ENCODE peak calls at places on chromosomes 2 and 18, in six cellular contexts. I is astrocyte, A is hepatocyte, W is mammary epithelial cell, U is right atrium auricular region, J is left lung. E is an unnamed sample. For H3K4me1 and H3K27me3, the result is how much of the 10 kb centered on the place peaks cover.

GRCh38 chr2:106638043-106638442 is 150.9 kb downstream of the CD8B2 start:
- DNase-seq in I (no peak), W (no peak), U (no peak), J (no peak), A (peak), E (no peak)

GRCh38 chr18:75131455-75132000 is 77.4 kb downstream of the PTGR3 start:
- DNase-seq in U (peak), I (no peak), J (no peak), W (no peak), A (no peak), E (no peak)

GRCh38 chr2:208245746-208246145 is 9.1 kb downstream of the IDH1 start:
- DNase-seq in I (no peak), W (no peak), A (no peak), U (no peak), J (no peak), E (no peak)

GRCh38 chr2:39300044-39300820 is 56.5 kb upstream of the CDKL4 start:
- DNase-seq in I (no peak), A (no peak), J (no peak), U (no peak), W (no peak), E (no peak)

GRCh38 chr2:104599802-104600510 is 254.0 kb upstream of the POU3F3 start:
- DNase-seq in I (peak), U (no peak), J (no peak), A (peak), W (peak), E (no peak)

GRCh38 chr2:202633470-202633869 is 1.3 kb upstream of the FAM117B start:
- DNase-seq in J (no peak), I (no peak), U (no peak), W (no peak), A (no peak), E (no peak)

GRCh38 chr2:27798948-27799645 is 27.6 kb downstream of the MRPL33 start:
- DNase-seq in J (peak), U (peak), A (peak), W (peak), I (peak), E (peak)

GRCh38 chr18:76984193-76985155 is 148.1 kb downstream of the MBP start:
- DNase-seq in I (no peak), J (no peak), U (peak), A (no peak), W (no peak), E (no peak)

GRCh38 chr2:84996909-84997308 is 25.9 kb downstream of the KCMF1 start:
- DNase-seq in W (no peak), J (no peak), I (no peak), U (no peak), A (no peak), E (no peak)

GRCh38 chr18:3478262-3478978 is 28.4 kb downstream of the TGIF1 start:
- DNase-seq in U (no peak), J (no peak), I (no peak), W (peak), A (no peak), E (no peak)

GRCh38 chr2:157185828-157186227 is 71.7 kb upstream of the GALNT5 start:
- DNase-seq in W (no peak), J (no peak), I (peak), A (peak), U (no peak), E (no peak)

GRCh38 chr2:239303711-239304532 is 96.9 kb downstream of the HDAC4 start:
- DNase-seq in I (no peak), W (no peak), A (peak), J (no peak), U (no peak), E (no peak)

GRCh38 chr2:29114841-29115609 is at the start of gene CLIP4:
- DNase-seq in A (peak), J (peak), W (peak), I (peak), U (peak), E (peak)

GRCh38 chr2:29120846-29121245 is 5.6 kb downstream of the CLIP4 start:
- DNase-seq in I (no peak), A (no peak), W (no peak), U (no peak), J (no peak), E (no peak)

GRCh38 chr2:29115797-29116781 is 874 bp downstream of the CLIP4 start:
- DNase-seq in W (peak), I (peak), A (peak), U (peak), J (peak), E (peak)

GRCh38 chr2:29119211-29119610 is 4.0 kb downstream of the CLIP4 start:
- DNase-seq in W (peak), J (no peak), U (no peak), I (no peak), A (no peak), E (no peak)

DNA sequence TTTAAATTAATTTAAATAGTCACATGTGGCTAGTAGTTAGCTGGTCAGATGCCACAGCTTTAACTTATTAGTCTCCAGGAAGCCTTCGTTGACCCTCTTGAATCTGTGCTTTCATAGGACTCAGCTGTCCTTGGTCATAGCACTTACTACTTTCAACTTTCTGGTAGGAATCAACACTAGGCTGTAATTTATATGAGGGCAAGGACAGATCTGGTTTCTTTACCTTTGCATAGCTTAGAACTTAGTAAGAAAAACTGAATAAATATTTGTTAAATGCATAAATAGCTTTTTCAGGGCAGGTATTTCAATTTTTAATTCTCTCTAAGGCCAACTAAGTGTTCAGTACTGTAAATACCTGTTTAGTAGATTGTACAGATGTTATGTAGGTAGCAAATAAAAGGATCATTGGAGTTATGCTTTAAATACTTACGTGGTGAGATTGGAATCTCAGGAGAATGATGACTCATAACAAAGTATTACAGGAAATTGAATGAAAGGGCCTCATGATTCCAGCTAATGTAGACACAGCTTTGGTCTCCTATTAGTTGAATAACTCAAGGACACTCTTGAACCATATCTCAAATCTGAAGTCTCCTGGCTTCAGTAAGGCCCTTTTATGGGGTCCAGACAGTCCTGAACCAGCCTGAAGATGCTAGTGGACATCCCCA is 2.6 kb downstream of the CLIP4 start:
- DNase-seq in I (peak), U (no peak), J (no peak), A (peak), W (peak), E (no peak)
- H3K4me1 ChIP-seq in I (under half), U (under half), J (under half), A (under half), W (half or more), E (half or more)

GRCh38 chr18:59084286-59084779 is 55.4 kb upstream of the SEC11C start:
- DNase-seq in U (peak), W (peak), J (peak), I (peak), A (peak), E (peak)
- TF ChIP-seq CTCF in U (peak), W (peak), J (peak), I (peak), A (peak), E (peak)

GRCh38 chr2:98348066-98348561 is 1.9 kb downstream of the CNGA3 start:
- DNase-seq in U (no peak), I (no peak), A (no peak), W (peak), J (no peak), E (no peak)

GRCh38 chr2:98346259-98347236 is at the start of gene CNGA3:
- DNase-seq in A (peak), U (no peak), J (no peak), W (peak), I (peak), E (peak)

GRCh38 chr2:98343371-98343770 is 2.9 kb upstream of the CNGA3 start:
- DNase-seq in W (no peak), I (no peak), U (no peak), A (no peak), J (no peak), E (no peak)

GRCh38 chr2:98350411-98350810 is 4.2 kb downstream of the CNGA3 start:
- DNase-seq in I (no peak), J (no peak), A (no peak), U (no peak), W (no peak), E (no peak)

DNA sequence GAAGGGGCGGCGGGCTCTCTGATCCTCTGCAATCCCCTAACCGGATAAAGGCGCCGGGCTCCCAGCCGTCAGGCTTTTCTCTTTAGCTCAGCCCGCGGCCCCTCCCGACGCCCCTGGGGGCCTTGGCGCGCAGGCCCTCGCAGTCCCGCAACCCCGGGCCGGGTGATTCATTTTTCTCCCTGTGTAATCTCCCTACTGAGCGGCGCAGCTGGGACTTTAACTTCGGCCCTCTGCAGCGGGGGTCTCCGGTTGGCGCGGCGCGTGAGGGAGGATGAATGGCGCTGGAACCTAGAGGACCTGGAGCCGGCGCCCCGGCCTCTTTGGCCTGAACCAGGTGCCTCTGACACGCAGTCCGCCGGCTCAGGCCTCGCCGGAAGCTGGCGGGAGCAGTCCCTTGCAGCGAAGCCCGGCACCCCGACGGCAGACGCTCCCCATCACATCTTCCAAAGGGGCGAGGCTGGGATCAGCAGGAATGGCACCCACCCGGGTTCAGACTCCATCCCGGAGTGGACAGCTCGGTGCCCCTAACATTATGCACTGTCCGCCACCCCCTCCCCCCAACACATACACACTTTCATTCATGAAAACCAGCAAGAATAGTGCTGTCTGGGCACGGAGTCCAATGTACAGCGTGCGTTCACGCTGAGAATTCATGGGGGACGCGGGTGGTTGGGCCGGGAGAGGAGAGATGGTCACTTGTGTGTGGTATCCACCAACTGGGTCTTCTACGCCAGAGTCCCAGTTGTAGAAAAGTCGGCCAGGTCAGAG is 1.2 kb downstream of the CNGA3 start:
- DNase-seq in J (no peak), I (no peak), A (no peak), U (no peak), W (no peak), E (no peak)
- H3K27me3 ChIP-seq in J (under half), I (under half), A (half or more), U (under half), W (half or more), E (half or more)

DNA sequence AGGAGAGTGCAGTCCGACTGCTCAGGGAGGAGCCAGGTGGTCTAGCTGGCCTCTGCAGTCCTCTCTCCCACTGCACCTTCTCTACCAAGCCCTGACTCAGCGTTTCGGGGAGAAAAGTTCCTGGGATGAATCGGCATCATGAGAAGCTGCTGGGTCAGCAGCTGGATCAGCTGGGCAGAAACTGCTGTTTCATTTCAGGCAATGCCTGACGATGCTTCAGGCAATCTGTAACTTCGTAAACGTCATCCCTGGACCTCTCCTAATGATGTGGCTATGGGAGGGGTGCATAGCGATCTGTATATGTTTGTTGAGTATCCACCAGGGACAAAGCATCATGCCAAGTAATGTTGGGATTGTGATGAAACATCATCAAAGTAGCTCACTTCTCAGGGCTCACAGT is 20.7 kb downstream of the LIPG start:
- DNase-seq in J (no peak), U (no peak), A (peak), I (no peak), W (no peak), E (no peak)
- H3K4me1 ChIP-seq in J (under half), U (under half), A (under half), I (under half), W (under half), E (under half)

GRCh38 chr2:196718394-196718793 is 78.9 kb downstream of the CCDC150 start:
- DNase-seq in I (no peak), U (no peak), A (no peak), W (no peak), J (no peak), E (no peak)

GRCh38 chr2:196719565-196719872 is 80.0 kb downstream of the GTF3C3 start:
- DNase-seq in W (no peak), U (no peak), I (no peak), J (no peak), A (no peak), E (no peak)

DNA sequence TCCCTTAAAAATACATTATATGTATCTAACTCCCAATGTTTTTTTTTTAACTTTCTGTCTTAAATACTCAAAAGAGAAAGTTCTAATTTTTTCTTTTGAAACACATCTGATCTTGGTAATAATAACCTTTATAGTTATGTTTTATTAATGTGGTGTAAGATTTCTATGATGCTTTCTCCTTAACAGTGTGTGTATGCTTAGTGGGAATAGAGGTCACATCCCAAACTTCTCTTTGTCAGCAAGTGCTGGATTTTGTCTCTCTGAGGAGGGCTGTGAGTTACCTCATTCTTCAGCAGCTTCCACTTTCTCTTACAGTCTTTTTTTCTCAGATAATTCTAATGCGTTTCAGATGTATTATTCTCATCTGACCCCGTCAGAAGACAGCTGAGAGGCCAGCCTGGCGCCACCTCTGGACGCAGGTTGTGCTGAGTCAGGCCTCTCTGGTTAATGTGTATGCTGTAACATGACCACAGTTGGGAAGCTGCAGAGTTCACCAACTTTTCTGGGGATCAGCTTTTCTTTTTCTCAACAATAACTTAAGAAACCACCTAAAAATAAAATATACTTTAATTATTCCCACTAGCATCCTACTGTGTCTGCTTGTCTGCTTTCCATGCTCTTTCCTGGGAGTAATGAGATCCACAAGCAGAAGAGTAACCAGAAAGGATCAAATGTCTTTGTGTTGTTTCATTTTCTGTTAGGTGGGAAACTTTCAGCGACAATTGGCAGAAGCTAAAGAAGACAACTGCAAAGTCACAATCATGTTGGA is 79.5 kb downstream of the CCDC150 start:
- DNase-seq in J (no peak), I (peak), W (no peak), U (peak), A (peak), E (no peak)
- TF ChIP-seq CTCF in J (no peak), I (no peak), W (no peak), U (no peak), A (no peak), E (no peak)

GRCh38 chr2:174327958-174328308 is 6.8 kb upstream of the SP9 start:
- DNase-seq in I (no peak), J (no peak), A (no peak), U (no peak), W (no peak), E (no peak)

GRCh38 chr2:174328309-174329156 is 6.2 kb upstream of the SP9 start:
- DNase-seq in A (peak), I (no peak), J (no peak), W (no peak), U (no peak), E (no peak)

GRCh38 chr2:174325932-174326879 is 8.5 kb upstream of the SP9 start:
- DNase-seq in W (no peak), A (no peak), I (no peak), J (peak), U (no peak), E (no peak)

GRCh38 chr2:174327559-174327897 is 7.2 kb upstream of the SP9 start:
- DNase-seq in W (no peak), J (no peak), U (no peak), A (no peak), I (no peak), E (no peak)

DNA sequence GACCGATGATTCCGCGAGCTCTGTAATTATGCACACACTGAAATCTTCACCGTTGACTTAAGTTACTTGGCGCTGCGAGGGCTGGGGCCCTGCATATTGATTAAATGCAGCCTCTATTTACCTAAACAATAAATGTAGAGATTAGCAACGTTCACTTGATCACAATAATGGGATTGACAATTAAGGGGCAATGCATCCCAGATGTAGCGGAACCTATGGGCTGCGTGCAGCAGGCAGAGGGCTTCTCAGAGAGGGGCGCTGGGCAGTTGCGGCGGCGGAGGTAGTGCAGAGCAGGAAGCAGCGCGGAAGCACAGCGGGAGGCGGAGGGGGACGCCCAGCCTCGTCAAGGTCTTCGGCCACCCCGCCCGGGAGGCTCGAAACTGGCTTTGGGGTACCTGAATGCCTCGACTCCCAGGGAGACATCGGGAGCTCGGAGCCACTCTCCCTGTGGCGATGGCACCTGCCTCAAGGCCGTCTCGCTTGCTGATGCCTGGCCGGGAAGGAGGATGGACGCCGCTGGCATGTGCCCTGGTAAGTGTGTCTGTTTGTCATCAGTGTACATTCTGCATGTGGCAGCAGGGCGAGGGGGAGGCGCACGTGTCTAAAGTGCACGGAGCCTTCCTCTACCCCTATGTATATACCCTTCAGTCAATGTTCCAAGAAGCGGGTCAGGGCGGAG is 7.7 kb upstream of the SP9 start:
- DNase-seq in W (no peak), A (no peak), U (no peak), I (no peak), J (no peak), E (no peak)
- H3K27me3 ChIP-seq in W (under half), A (half or more), U (under half), I (half or more), J (half or more), E (half or more)

DNA sequence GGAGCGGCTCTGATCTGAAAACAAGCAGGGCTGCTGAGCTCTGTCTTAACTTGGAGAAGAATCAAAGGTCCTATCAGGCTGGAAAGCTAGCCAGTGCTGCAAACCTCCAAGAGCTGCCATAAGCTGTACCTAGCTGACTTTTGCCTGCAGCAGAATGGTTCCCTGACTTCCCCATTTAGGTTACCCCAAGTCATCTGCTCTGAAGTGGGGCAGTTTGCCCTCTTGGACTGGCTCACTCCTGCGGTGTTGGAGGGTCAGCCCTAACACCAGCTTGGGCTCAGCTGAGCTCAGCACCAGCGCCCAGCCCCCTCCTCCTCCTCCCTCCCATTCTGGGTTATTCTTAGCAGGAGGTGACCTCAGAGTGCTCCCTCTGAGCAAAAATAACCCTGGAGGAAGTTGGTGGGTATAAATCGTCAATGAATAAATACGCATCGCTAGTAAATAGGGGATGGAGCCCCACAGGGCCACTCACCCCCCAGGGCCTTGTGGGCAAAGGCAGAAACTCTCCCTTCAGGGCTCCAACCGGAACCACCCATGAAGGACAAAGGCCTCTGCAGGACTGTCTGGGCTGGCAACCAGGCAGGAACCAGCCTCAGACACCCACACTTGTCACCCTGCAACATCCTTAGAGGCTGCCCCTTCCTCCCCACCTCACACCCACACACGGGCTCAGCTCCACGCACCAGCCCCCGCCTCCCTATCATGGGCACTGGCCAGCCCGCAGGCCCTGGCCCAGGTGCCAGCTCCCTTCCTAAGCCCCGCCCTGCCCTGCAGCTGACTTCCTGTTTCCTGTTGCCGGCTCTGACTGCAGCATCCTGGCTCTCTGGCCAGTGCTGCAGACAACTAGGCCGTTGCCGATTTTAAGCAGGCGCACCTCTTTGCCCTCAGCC is 46.9 kb downstream of the DNMT3A start:
- DNase-seq in U (peak), J (peak), A (no peak), W (peak), I (no peak), E (peak)
- H3K4me1 ChIP-seq in U (half or more), J (under half), A (under half), W (under half), I (under half), E (half or more)

GRCh38 chr2:86297382-86298147 is 39.9 kb downstream of the REEP1 start:
- DNase-seq in I (no peak), U (no peak), A (no peak), J (no peak), W (no peak), E (no peak)
- TF ChIP-seq CTCF in I (no peak), U (no peak), A (no peak), J (no peak), W (peak), E (peak)